ENCODE peak calls at places on chromosomes 12 and 14, in eight cellular contexts. G, S, I, V, P, E, H and M are unnamed samples.

GRCh38 chr14:104096318-104096717 is 10.8 kb downstream of the ASPG start:
- DNase-seq in G (no peak), S (no peak), I (no peak), V (no peak), P (no peak), E (no peak), H (no peak), M (peak; percentile 75)

GRCh38 chr14:89853976-89854693 is 100.4 kb downstream of the EFCAB11 start:
- DNase-seq in G (no peak), S (peak; percentile 14), I (no peak), V (peak; percentile 85), P (peak; percentile 39), E (peak; percentile 61), H (no peak), M (no peak)

GRCh38 chr14:54669759-54670630 is 103.1 kb downstream of the SAMD4A start:
- DNase-seq in G (peak; percentile 99), S (peak; percentile 87), I (peak; percentile 94), V (peak; percentile 89), P (peak; percentile 31), E (peak; percentile 87), H (no peak), M (peak; percentile 83)

GRCh38 chr14:64856528-64857445 is 22.9 kb downstream of the SPTB start:
- DNase-seq in G (no peak), S (no peak), I (no peak), V (no peak), P (no peak), E (no peak), H (no peak), M (no peak)

GRCh38 chr14:105474478-105475268 is at the start of gene CRIP2:
- DNase-seq in G (peak; percentile 50), S (peak; percentile 40), I (peak; percentile 49), V (peak; percentile 48), P (no peak), E (no peak), H (peak; percentile 51), M (no peak)

GRCh38 chr12:123024819-123025391 is 44.4 kb downstream of the ARL6IP4 start:
- DNase-seq in G (peak; percentile 66), S (peak; percentile 51), I (peak; percentile 67), V (peak; percentile 47), P (no peak), E (peak; percentile 72), H (no peak), M (no peak)

GRCh38 chr12:13234045-13234641 is 37.6 kb downstream of the EMP1 start:
- DNase-seq in G (peak; percentile 82), S (peak; percentile 63), I (peak; percentile 84), V (peak; percentile 69), P (no peak), E (peak; percentile 29), H (peak; percentile 15), M (no peak)

GRCh38 chr12:57046947-57047890 is 2.7 kb downstream of the MYO1A start:
- DNase-seq in G (no peak), S (no peak), I (no peak), V (no peak), P (no peak), E (peak; percentile 92), H (no peak), M (no peak)

GRCh38 chr12:113955109-113955970 is 10.8 kb downstream of the RBM19 start:
- DNase-seq in G (peak; percentile 67), S (peak; percentile 18), I (peak; percentile 63), V (peak; percentile 30), P (no peak), E (no peak), H (peak; percentile 7), M (no peak)

GRCh38 chr14:51846631-51847488 is 13.6 kb upstream of the GNG2 start:
- DNase-seq in G (no peak), S (peak; percentile 74), I (peak; percentile 49), V (peak; percentile 38), P (no peak), E (peak; percentile 99), H (peak; percentile 93), M (peak; percentile 84)

GRCh38 chr14:97077253-97077653 is 280.1 kb downstream of the VRK1 start:
- DNase-seq in G (peak; percentile 97), S (peak; percentile 50), I (peak; percentile 36), V (no peak), P (no peak), E (peak; percentile 63), H (no peak), M (no peak)

GRCh38 chr12:93569301-93569655 is 3.2 kb upstream of the SOCS2 start:
- DNase-seq in G (no peak), S (no peak), I (no peak), V (no peak), P (no peak), E (no peak), H (no peak), M (no peak)

GRCh38 chr14:87443787-87444186 is 549.2 kb downstream of the GALC start:
- DNase-seq in G (no peak), S (no peak), I (no peak), V (no peak), P (no peak), E (no peak), H (no peak), M (no peak)